ENCODE peak calls at places on chromosomes 3 and 15, in eight cellular contexts. C is HEK293T; K is B cell; L is activated CD8-positive, alpha-beta memory T cell treated with anti-CD3 and anti-CD28 coated beads, Interleukin-2, amount 50 U/mL, for 48 hours; R is cardiac fibroblast; I is BJ; M is A549; J is Kasumi-1. G is an unnamed sample.

GRCh38 chr3:136195258-136196063 is 674 bp downstream of the MSL2 start:
- DNase-seq in C (peak), M (peak), L (peak), I (no peak), K (peak), R (peak), J (peak), G (peak)

GRCh38 chr3:118573922-118574321 is 460.7 kb downstream of the IGSF11 start:
- DNase-seq in K (no peak), I (no peak), M (no peak), J (no peak), C (no peak), R (no peak), L (no peak), G (no peak)

GRCh38 chr15:57610130-57610529 is 18.4 kb downstream of the MYZAP start:
- DNase-seq in L (no peak), J (peak), R (peak), I (peak), M (peak), K (no peak), C (peak), G (peak)

GRCh38 chr15:65374831-65375401 is 2.9 kb downstream of the IGDCC3 start:
- DNase-seq in L (no peak), C (no peak), J (no peak), K (no peak), I (no peak), M (no peak), R (no peak), G (peak)

GRCh38 chr3:134896696-134897095 is 101.6 kb downstream of the EPHB1 start:
- DNase-seq in K (no peak), M (no peak), L (no peak), R (no peak), J (no peak), I (no peak), C (no peak), G (no peak)

GRCh38 chr3:4410174-4410573 is 56.9 kb downstream of the SUMF1 start:
- DNase-seq in K (no peak), M (no peak), I (no peak), L (no peak), C (no peak), R (no peak), J (no peak), G (no peak)

GRCh38 chr3:129616291-129616690 is 9.8 kb upstream of the PLXND1 start:
- DNase-seq in C (no peak), R (no peak), J (no peak), M (no peak), I (no peak), L (no peak), K (no peak), G (no peak)

GRCh38 chr15:86016750-86017149 is 62.9 kb upstream of the AGBL1 start:
- DNase-seq in I (no peak), R (no peak), C (no peak), J (no peak), K (no peak), M (no peak), L (no peak), G (no peak)

GRCh38 chr3:154791611-154792010 is 288.5 kb upstream of the MME start:
- DNase-seq in L (no peak), C (no peak), R (no peak), I (no peak), J (no peak), M (no peak), K (no peak), G (no peak)

GRCh38 chr3:185824051-185824466 is 783 bp downstream of the IGF2BP2 start:
- DNase-seq in C (no peak), R (no peak), M (no peak), I (no peak), L (peak), K (peak), J (peak), G (no peak)

GRCh38 chr15:85646538-85647091 is 148.1 kb downstream of the KLHL25 start:
- DNase-seq in I (no peak), K (no peak), R (no peak), J (no peak), M (no peak), L (no peak), C (no peak), G (peak)

GRCh38 chr15:67329984-67330733 is 75.6 kb downstream of the IQCH start:
- DNase-seq in L (no peak), K (no peak), C (no peak), M (no peak), I (no peak), J (no peak), R (peak), G (no peak)

GRCh38 chr3:29317659-29318173 is 36.8 kb downstream of the RBMS3 start:
- DNase-seq in J (no peak), K (no peak), I (no peak), R (no peak), M (no peak), L (no peak), C (no peak), G (no peak)

GRCh38 chr3:100402150-100402706 is 889 bp downstream of the LNP1 start:
- DNase-seq in K (no peak), R (peak), M (peak), J (peak), I (peak), C (no peak), L (no peak), G (peak)

GRCh38 chr3:114714957-114715356 is 421.1 kb downstream of the TIGIT start:
- DNase-seq in R (no peak), L (no peak), K (no peak), C (no peak), M (no peak), I (no peak), J (no peak), G (no peak)

GRCh38 chr3:197219627-197220026 is 78.8 kb downstream of the DLG1 start:
- DNase-seq in J (no peak), R (no peak), L (no peak), K (no peak), I (no peak), M (no peak), C (no peak), G (no peak)

GRCh38 chr15:35281515-35281914 is 196.4 kb upstream of the NANOGP8 start:
- DNase-seq in J (no peak), K (no peak), M (no peak), L (no peak), R (no peak), I (peak), C (no peak), G (peak)

GRCh38 chr3:33037479-33037878 is 59.5 kb downstream of the GLB1 start:
- DNase-seq in R (no peak), C (no peak), K (no peak), M (no peak), I (no peak), J (no peak), L (no peak), G (no peak)

G was measured in HFFc6.